ENCODE peak calls at places on chromosomes 12 and 14, in seven cellular contexts. K is mesendoderm, V is IMR-90, Y is H1, G is neuronal stem cell, R is mesenchymal stem cell, J is H9. Q is an unnamed sample.

GRCh38 chr14:64444984-64445845 is 20.1 kb upstream of the AKAP5 start:
- DNase-seq in K (peak; percentile 48), V (peak; percentile 77), Y (no peak), G (no peak), R (peak; percentile 88), J (no peak), Q (peak; percentile 76)

GRCh38 chr12:51721281-51721940 is 127.1 kb downstream of the FIGNL2 start:
- DNase-seq in K (peak; percentile 69), V (peak; percentile 36), Y (peak; percentile 31), G (peak; percentile 42), R (peak; percentile 41), J (peak; percentile 81), Q (no peak)

GRCh38 chr12:11621797-11622423 is 27.6 kb upstream of the ETV6 start:
- DNase-seq in K (peak; percentile 80), V (no peak), Y (no peak), G (no peak), R (peak; percentile 38), J (peak; percentile 55), Q (no peak)

GRCh38 chr12:126588586-126589249 is 1523.5 kb downstream of the AACS start:
- DNase-seq in K (peak; percentile 19), V (no peak), Y (no peak), G (no peak), R (no peak), J (no peak), Q (no peak)

GRCh38 chr12:57236224-57236924 is 6.9 kb downstream of the SHMT2 start:
- DNase-seq in K (peak; percentile 64), V (no peak), Y (no peak), G (no peak), R (no peak), J (peak; percentile 78), Q (no peak)

GRCh38 chr12:11685716-11686115 is 36.2 kb downstream of the ETV6 start:
- DNase-seq in K (no peak), V (peak; percentile 66), Y (no peak), G (no peak), R (peak; percentile 55), J (no peak), Q (no peak)

GRCh38 chr12:6647083-6647604 is at the start of gene ACRBP:
- DNase-seq in K (peak; percentile 64), V (peak; percentile 14), Y (no peak), G (peak; percentile 50), R (peak; percentile 34), J (peak; percentile 86), Q (peak; percentile 90)

GRCh38 chr14:36579573-36580140 is 2.8 kb downstream of the NKX2-8 start:
- DNase-seq in K (peak; percentile 33), V (no peak), Y (no peak), G (no peak), R (no peak), J (peak; percentile 58), Q (no peak)

GRCh38 chr12:22518067-22518719 is 26.1 kb downstream of the C2CD5 start:
- DNase-seq in K (no peak), V (peak; percentile 15), Y (no peak), G (no peak), R (no peak), J (no peak), Q (no peak)

GRCh38 chr12:6688543-6688999 is 604 bp downstream of the ZNF384 start:
- DNase-seq in K (no peak), V (peak; percentile 13), Y (peak; percentile 56), G (no peak), R (no peak), J (no peak), Q (no peak)

GRCh38 chr14:87899228-87899627 is 93.8 kb downstream of the GALC start:
- DNase-seq in K (no peak), V (no peak), Y (no peak), G (no peak), R (no peak), J (no peak), Q (peak; percentile 73)

GRCh38 chr12:74624206-74624605 is 86.6 kb downstream of the ATXN7L3B start:
- DNase-seq in K (no peak), V (no peak), Y (no peak), G (no peak), R (no peak), J (no peak), Q (no peak)

GRCh38 chr14:99342906-99343305 is 70.9 kb upstream of the BCL11B start:
- DNase-seq in K (no peak), V (no peak), Y (no peak), G (no peak), R (no peak), J (no peak), Q (no peak)

GRCh38 chr12:110366474-110367208 is 36.9 kb downstream of the ANAPC7 start:
- DNase-seq in K (no peak), V (no peak), Y (no peak), G (no peak), R (peak; percentile 65), J (no peak), Q (no peak)

GRCh38 chr12:63151898-63152700 is 1.1 kb upstream of the AVPR1A start:
- DNase-seq in K (peak; percentile 90), V (peak; percentile 24), Y (peak; percentile 62), G (peak; percentile 69), R (peak; percentile 31), J (peak; percentile 82), Q (peak; percentile 79)

GRCh38 chr12:10716277-10716676 is 6.8 kb downstream of the YBX3 start:
- DNase-seq in K (no peak), V (no peak), Y (no peak), G (no peak), R (no peak), J (no peak), Q (no peak)

GRCh38 chr14:58912287-58912686 is 274.5 kb downstream of the DACT1 start:
- DNase-seq in K (no peak), V (no peak), Y (no peak), G (no peak), R (no peak), J (no peak), Q (no peak)

GRCh38 chr14:67618617-67619063 is 1.1 kb upstream of the ARG2 start:
- DNase-seq in K (peak; percentile 86), V (peak; percentile 79), Y (no peak), G (peak; percentile 31), R (peak; percentile 92), J (no peak), Q (peak; percentile 79)

GRCh38 chr14:106831322-106831720 is 1304.9 kb downstream of the TMEM121 start:
- DNase-seq in K (peak; percentile 22), V (no peak), Y (no peak), G (no peak), R (no peak), J (no peak), Q (peak; percentile 4)

GRCh38 chr12:119307747-119308146 is 26.8 kb upstream of the CCDC60 start:
- DNase-seq in K (no peak), V (no peak), Y (no peak), G (no peak), R (no peak), J (no peak), Q (no peak)
- H2BK5ac ChIP-seq in K (no peak overlapping the region), V (no peak overlapping the region), Y (no peak overlapping the region), G (no peak overlapping the region), R (no peak overlapping the region), J (no peak overlapping the region), Q (no peak overlapping the region)

GRCh38 chr14:92492261-92492660 is 21.3 kb upstream of the RIN3 start:
- DNase-seq in K (no peak), V (no peak), Y (no peak), G (no peak), R (no peak), J (no peak), Q (peak; percentile 22)

GRCh38 chr14:92493024-92493423 is 20.6 kb upstream of the RIN3 start:
- DNase-seq in K (no peak), V (no peak), Y (no peak), G (no peak), R (no peak), J (peak; percentile 17), Q (no peak)

GRCh38 chr14:92491782-92492181 is 21.8 kb upstream of the RIN3 start:
- DNase-seq in K (no peak), V (no peak), Y (no peak), G (no peak), R (no peak), J (no peak), Q (no peak)

GRCh38 chr14:92489394-92490238 is 24.0 kb upstream of the RIN3 start:
- DNase-seq in K (no peak), V (no peak), Y (no peak), G (no peak), R (no peak), J (peak; percentile 22), Q (peak; percentile 68)

DNA sequence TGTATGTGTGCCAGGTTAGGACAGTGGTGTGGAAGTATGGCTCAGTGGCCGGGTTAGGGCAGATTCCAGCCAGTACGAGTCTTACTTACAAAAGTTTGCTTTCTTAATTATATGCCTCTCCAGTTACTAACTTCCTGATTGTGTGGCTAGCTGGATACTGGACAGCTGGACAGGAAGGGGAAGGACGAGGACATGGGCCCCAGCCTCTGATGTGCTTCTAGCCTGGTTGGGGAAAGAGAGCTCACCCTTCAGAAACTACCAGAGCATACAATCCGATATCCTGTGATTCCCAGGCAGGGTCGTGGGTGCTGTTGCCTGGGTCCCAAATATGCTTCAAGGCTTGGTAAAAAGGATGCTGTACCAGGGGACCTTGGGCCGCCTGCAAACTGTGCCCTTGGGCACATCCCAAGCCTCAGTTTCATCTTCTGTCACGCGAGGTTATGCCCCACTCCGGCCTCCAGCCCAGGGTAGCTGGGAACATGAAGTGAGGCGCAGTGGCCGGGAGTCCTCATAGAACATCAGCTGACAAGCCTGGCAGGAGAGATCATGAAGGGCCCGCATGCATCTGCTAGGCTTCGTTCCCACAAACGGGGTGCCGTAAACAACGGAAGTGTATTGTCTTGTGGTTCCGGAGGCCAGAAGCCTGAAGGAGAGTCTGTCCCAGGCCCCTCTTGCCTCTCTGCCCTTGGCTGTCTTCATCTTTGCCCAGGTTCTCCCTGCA is 23.2 kb upstream of the RIN3 start:
- DNase-seq in K (no peak), V (peak; percentile 23), Y (no peak), G (no peak), R (no peak), J (peak; percentile 21), Q (no peak)
- H3K4ac ChIP-seq in K (no peak overlapping the region), V (peak overlapping the region; percentile 68), Y (no peak overlapping the region), G (no peak overlapping the region), R (peak overlapping the region; percentile 52), J (no peak overlapping the region), Q (no peak overlapping the region)

GRCh38 chr12:67921286-67921685 is 68.0 kb upstream of the IFNG-AS1 start:
- DNase-seq in K (no peak), V (no peak), Y (no peak), G (no peak), R (no peak), J (no peak), Q (no peak)
- H2BK5ac ChIP-seq in K (no peak overlapping the region), V (no peak overlapping the region), Y (no peak overlapping the region), G (no peak overlapping the region), R (no peak overlapping the region), J (no peak overlapping the region), Q (no peak overlapping the region)

GRCh38 chr12:53113307-53113706 is 10.0 kb downstream of the SOAT2 start:
- DNase-seq in K (no peak), V (no peak), Y (no peak), G (no peak), R (no peak), J (no peak), Q (no peak)

GRCh38 chr12:53115112-53115890 is 12.0 kb downstream of the SOAT2 start:
- DNase-seq in K (peak; percentile 55), V (no peak), Y (peak; percentile 38), G (no peak), R (no peak), J (peak; percentile 96), Q (no peak)

GRCh38 chr12:53113951-53114350 is 10.7 kb downstream of the SOAT2 start:
- DNase-seq in K (no peak), V (no peak), Y (no peak), G (no peak), R (no peak), J (no peak), Q (no peak)

GRCh38 chr12:53118771-53119300 is 15.6 kb downstream of the SOAT2 start:
- DNase-seq in K (no peak), V (no peak), Y (no peak), G (no peak), R (no peak), J (no peak), Q (no peak)

GRCh38 chr12:53115891-53116675 is 12.8 kb downstream of the SOAT2 start:
- DNase-seq in K (no peak), V (no peak), Y (no peak), G (no peak), R (no peak), J (no peak), Q (no peak)
- H3K4ac ChIP-seq in K (no peak overlapping the region), V (no peak overlapping the region), Y (no peak overlapping the region), G (no peak overlapping the region), R (no peak overlapping the region), J (no peak overlapping the region), Q (no peak overlapping the region)

Q was measured in trophoblast cell.